ENCODE peak calls at places on chromosomes 7 and 10, in six cellular contexts. H, V, M, W, Y and I are unnamed samples.

GRCh38 chr7:111527545-111527944 is 34.7 kb downstream of the IMMP2L start:
- DNase-seq in H (no peak), V (peak; percentile 59), M (no peak), W (no peak), Y (peak; percentile 40), I (no peak)

GRCh38 chr7:42247301-42247700 is 10.3 kb upstream of the GLI3 start:
- DNase-seq in H (no peak), V (no peak), M (peak; percentile 19), W (no peak), Y (no peak), I (no peak)

GRCh38 chr7:29320577-29320976 is 126.0 kb downstream of the CHN2 start:
- DNase-seq in H (no peak), V (no peak), M (no peak), W (no peak), Y (no peak), I (no peak)

GRCh38 chr7:91249506-91250233 is 14.6 kb upstream of the FZD1 start:
- DNase-seq in H (no peak), V (no peak), M (no peak), W (no peak), Y (no peak), I (no peak)

GRCh38 chr10:30836411-30836810 is 195.3 kb downstream of the ZNF438 start:
- DNase-seq in H (no peak), V (no peak), M (no peak), W (no peak), Y (no peak), I (no peak)

GRCh38 chr7:80918909-80919721 is at the start of gene SEMA3C:
- DNase-seq in H (peak; percentile 70), V (peak; percentile 86), M (peak; percentile 65), W (peak; percentile 90), Y (no peak), I (peak; percentile 87)

GRCh38 chr10:78408011-78408410 is 374.3 kb downstream of the RPS24 start:
- DNase-seq in H (no peak), V (no peak), M (no peak), W (no peak), Y (no peak), I (no peak)

GRCh38 chr10:95604630-95605029 is 43.5 kb upstream of the SORBS1 start:
- DNase-seq in H (no peak), V (no peak), M (peak; percentile 18), W (no peak), Y (no peak), I (no peak)

GRCh38 chr7:154198481-154198880 is 146.3 kb downstream of the DPP6 start:
- DNase-seq in H (no peak), V (no peak), M (no peak), W (no peak), Y (no peak), I (no peak)

GRCh38 chr7:55468495-55468894 is 103.4 kb downstream of the LANCL2 start:
- DNase-seq in H (no peak), V (no peak), M (no peak), W (no peak), Y (no peak), I (no peak)

GRCh38 chr7:55472928-55473725 is 99.2 kb downstream of the VOPP1 start:
- DNase-seq in H (no peak), V (no peak), M (no peak), W (no peak), Y (no peak), I (no peak)

GRCh38 chr7:55467047-55467593 is 102.0 kb downstream of the LANCL2 start:
- DNase-seq in H (no peak), V (no peak), M (peak; percentile 20), W (no peak), Y (no peak), I (no peak)

GRCh38 chr7:55469721-55470120 is 102.6 kb downstream of the VOPP1 start:
- DNase-seq in H (no peak), V (no peak), M (no peak), W (no peak), Y (no peak), I (no peak)

DNA sequence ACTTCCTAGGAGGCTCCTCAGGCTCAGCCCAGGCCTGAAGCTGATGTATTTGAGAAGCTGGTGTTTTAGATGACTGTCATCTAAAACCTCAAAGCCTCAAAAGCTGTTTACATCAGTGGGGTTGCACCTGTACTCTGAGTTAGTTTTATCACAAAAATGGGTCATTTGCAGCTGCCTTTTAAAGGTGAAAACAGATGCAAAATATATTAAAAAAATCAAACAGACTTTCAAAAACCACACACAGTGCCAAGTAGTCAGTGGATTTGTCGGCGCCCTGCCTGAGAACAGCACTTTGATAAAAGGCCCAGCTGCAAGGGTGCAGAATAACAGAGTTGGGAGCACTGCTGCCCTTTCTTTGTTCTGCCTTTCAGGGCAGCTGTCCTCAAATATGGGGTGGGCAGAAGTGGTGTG is 103.0 kb downstream of the VOPP1 start:
- DNase-seq in H (no peak), V (no peak), M (no peak), W (no peak), Y (no peak), I (no peak)
- TF ChIP-seq MAX in H (no peak), V (no peak), M (no peak), W (no peak), Y (no peak), I (no peak)

DNA sequence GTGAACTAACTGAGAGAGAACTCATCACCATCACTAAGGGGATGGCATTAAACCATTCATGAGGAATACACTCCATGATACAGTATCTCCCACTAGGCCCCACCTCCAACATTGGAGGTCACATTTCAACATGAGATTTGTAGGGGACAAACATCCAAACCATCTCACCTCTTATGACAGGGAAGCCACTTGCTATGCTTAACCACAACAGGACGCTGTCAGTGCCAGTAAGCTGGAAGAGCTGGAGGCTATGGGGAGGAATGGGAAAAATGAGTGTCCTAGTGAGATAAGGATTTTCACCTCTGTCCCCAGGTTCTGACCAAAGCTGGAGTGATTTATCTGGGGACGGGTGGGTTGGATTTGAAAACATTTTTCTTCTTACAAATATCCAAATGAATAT is 17.6 kb downstream of the PLCE1 start:
- DNase-seq in H (no peak), V (no peak), M (no peak), W (no peak), Y (no peak), I (no peak)
- TF ChIP-seq MYC in H (no peak), V (no peak), M (no peak), W (no peak), Y (no peak), I (no peak)

GRCh38 chr7:127594490-127594889 is 954 bp downstream of the FSCN3 start:
- DNase-seq in H (no peak), V (no peak), M (peak; percentile 35), W (no peak), Y (no peak), I (peak; percentile 80)

GRCh38 chr7:127592550-127592949 is 986 bp upstream of the FSCN3 start:
- DNase-seq in H (no peak), V (no peak), M (no peak), W (no peak), Y (no peak), I (no peak)

GRCh38 chr7:127600885-127601284 is 7.3 kb downstream of the FSCN3 start:
- DNase-seq in H (no peak), V (no peak), M (no peak), W (no peak), Y (no peak), I (no peak)

DNA sequence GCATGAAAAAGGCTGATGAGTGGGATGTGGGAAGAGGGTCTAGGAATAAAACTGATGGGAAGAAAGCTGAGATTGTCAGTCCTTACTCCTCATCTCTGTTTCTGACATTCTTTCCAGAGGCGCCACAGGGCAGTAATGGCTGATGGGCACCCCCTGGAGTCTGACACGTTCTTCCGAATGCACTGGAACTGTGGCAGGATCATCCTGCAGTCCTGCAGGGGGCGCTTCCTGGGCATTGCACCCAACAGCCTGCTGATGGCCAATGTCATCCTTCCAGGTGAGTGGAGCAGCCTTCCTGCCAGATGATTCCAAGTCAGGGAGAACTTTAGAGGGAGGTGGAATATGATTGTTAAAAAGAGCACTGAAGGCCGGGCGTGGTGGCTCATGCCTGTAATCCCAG is 4.8 kb downstream of the FSCN3 start:
- DNase-seq in H (peak; percentile 35), V (peak; percentile 62), M (peak; percentile 27), W (no peak), Y (no peak), I (peak; percentile 37)
- TF ChIP-seq MAX in H (no peak), V (no peak), M (no peak), W (no peak), Y (no peak), I (no peak)

DNA sequence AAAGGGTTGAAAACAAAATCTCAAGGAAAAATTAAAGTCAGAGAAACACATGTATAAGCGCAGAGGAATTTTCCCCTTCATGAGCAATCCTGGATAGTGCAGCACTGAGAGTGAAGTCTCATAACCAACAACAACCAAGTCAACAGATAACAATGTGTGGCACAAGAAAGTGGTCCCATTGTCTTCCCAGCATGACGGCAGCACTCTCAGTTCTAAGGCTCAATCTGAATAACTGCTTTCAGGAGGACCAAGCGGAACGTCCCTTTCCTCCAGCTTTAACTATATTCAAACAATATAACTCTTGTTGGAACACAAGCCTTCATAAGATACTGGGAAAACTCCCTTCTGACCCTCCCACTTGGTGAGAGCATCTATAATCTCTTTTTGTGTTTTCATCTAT is 137.9 kb downstream of the RAPGEF5 start:
- DNase-seq in H (no peak), V (no peak), M (no peak), W (peak; percentile 87), Y (no peak), I (no peak)
- TF ChIP-seq MYC in H (no peak), V (no peak), M (no peak), W (no peak), Y (no peak), I (no peak)

GRCh38 chr10:53990799-53991238 is 810.2 kb downstream of the PCDH15 start:
- DNase-seq in H (no peak), V (no peak), M (no peak), W (no peak), Y (no peak), I (no peak)
- TF ChIP-seq MAX in H (no peak), V (no peak), M (no peak), W (no peak), Y (no peak), I (no peak)

GRCh38 chr10:86203162-86203905 is 163.3 kb downstream of the GRID1 start:
- DNase-seq in H (no peak), V (peak; percentile 16), M (peak; percentile 7), W (no peak), Y (no peak), I (peak; percentile 60)
- TF ChIP-seq MYC in H (no peak), V (no peak), M (no peak), W (no peak), Y (no peak), I (peak; percentile 39)